ENCODE peak calls at places on chromosomes 1 and 21, in eight cellular contexts. One of them, this sample, is unnamed.

GRCh38 chr1:32900956-32901822 is at the start of gene TMEM54:
- DNase-seq in fibroblast of lung: peak
- DNase-seq in cardiac fibroblast: no peak
- DNase-seq in CD4-positive, alpha-beta T cell: no peak
- DNase-seq in left lung: peak
- DNase-seq in testis: peak
- DNase-seq in endothelial cell: no peak
- DNase-seq in heart right ventricle: peak
- DNase-seq in this sample: peak

GRCh38 chr1:185317886-185318310 is 855 bp upstream of the IVNS1ABP start:
- DNase-seq in heart right ventricle: peak
- DNase-seq in CD4-positive, alpha-beta T cell: peak
- DNase-seq in endothelial cell: no peak
- DNase-seq in cardiac fibroblast: peak
- DNase-seq in left lung: no peak
- DNase-seq in testis: peak
- DNase-seq in fibroblast of lung: peak
- DNase-seq in this sample: no peak

GRCh38 chr1:169031566-169032224 is 74.8 kb upstream of the ATP1B1 start:
- DNase-seq in left lung: no peak
- DNase-seq in heart right ventricle: no peak
- DNase-seq in CD4-positive, alpha-beta T cell: no peak
- DNase-seq in endothelial cell: no peak
- DNase-seq in cardiac fibroblast: no peak
- DNase-seq in testis: no peak
- DNase-seq in fibroblast of lung: peak
- DNase-seq in this sample: no peak

GRCh38 chr1:163171826-163172225 is 30.9 kb downstream of the RGS5 start:
- DNase-seq in testis: no peak
- DNase-seq in heart right ventricle: no peak
- DNase-seq in endothelial cell: no peak
- DNase-seq in cardiac fibroblast: peak
- DNase-seq in fibroblast of lung: peak
- DNase-seq in CD4-positive, alpha-beta T cell: no peak
- DNase-seq in left lung: no peak
- DNase-seq in this sample: no peak

GRCh38 chr1:226632922-226633351 is 84.4 kb downstream of the STUM start:
- DNase-seq in testis: peak
- DNase-seq in CD4-positive, alpha-beta T cell: no peak
- DNase-seq in endothelial cell: no peak
- DNase-seq in heart right ventricle: no peak
- DNase-seq in left lung: peak
- DNase-seq in cardiac fibroblast: no peak
- DNase-seq in fibroblast of lung: no peak
- DNase-seq in this sample: peak

GRCh38 chr1:174428033-174428432 is 19.7 kb upstream of the GPR52 start:
- DNase-seq in testis: no peak
- DNase-seq in left lung: no peak
- DNase-seq in CD4-positive, alpha-beta T cell: no peak
- DNase-seq in endothelial cell: no peak
- DNase-seq in cardiac fibroblast: peak
- DNase-seq in heart right ventricle: no peak
- DNase-seq in fibroblast of lung: no peak
- DNase-seq in this sample: no peak

GRCh38 chr1:97270508-97271307 is 549.1 kb downstream of the PTBP2 start:
- DNase-seq in fibroblast of lung: peak
- DNase-seq in CD4-positive, alpha-beta T cell: no peak
- DNase-seq in testis: peak
- DNase-seq in endothelial cell: peak
- DNase-seq in left lung: no peak
- DNase-seq in heart right ventricle: no peak
- DNase-seq in cardiac fibroblast: peak
- DNase-seq in this sample: no peak

GRCh38 chr1:2611034-2611501 is 21.7 kb downstream of the MMEL1 start:
- DNase-seq in left lung: peak
- DNase-seq in fibroblast of lung: peak
- DNase-seq in endothelial cell: peak
- DNase-seq in heart right ventricle: peak
- DNase-seq in CD4-positive, alpha-beta T cell: no peak
- DNase-seq in cardiac fibroblast: no peak
- DNase-seq in testis: peak
- DNase-seq in this sample: peak

GRCh38 chr1:202968895-202969295 is 1.8 kb upstream of the CYB5R1 start:
- DNase-seq in left lung: no peak
- DNase-seq in endothelial cell: peak
- DNase-seq in testis: peak
- DNase-seq in heart right ventricle: no peak
- DNase-seq in cardiac fibroblast: peak
- DNase-seq in CD4-positive, alpha-beta T cell: peak
- DNase-seq in fibroblast of lung: peak
- DNase-seq in this sample: no peak

GRCh38 chr1:1431845-1432565 is 3.5 kb upstream of the VWA1 start:
- DNase-seq in left lung: peak
- DNase-seq in endothelial cell: no peak
- DNase-seq in CD4-positive, alpha-beta T cell: no peak
- DNase-seq in testis: no peak
- DNase-seq in cardiac fibroblast: peak
- DNase-seq in heart right ventricle: peak
- DNase-seq in fibroblast of lung: no peak
- DNase-seq in this sample: peak

GRCh38 chr21:46112731-46113215 is 14.9 kb downstream of the COL6A2 start:
- DNase-seq in endothelial cell: no peak
- DNase-seq in fibroblast of lung: no peak
- DNase-seq in left lung: peak
- DNase-seq in heart right ventricle: no peak
- DNase-seq in CD4-positive, alpha-beta T cell: no peak
- DNase-seq in testis: peak
- DNase-seq in cardiac fibroblast: no peak
- DNase-seq in this sample: peak

GRCh38 chr21:38505654-38506523 is 7.6 kb upstream of the ERG start:
- DNase-seq in left lung: no peak
- DNase-seq in cardiac fibroblast: peak
- DNase-seq in CD4-positive, alpha-beta T cell: no peak
- DNase-seq in fibroblast of lung: peak
- DNase-seq in heart right ventricle: no peak
- DNase-seq in testis: peak
- DNase-seq in endothelial cell: peak
- DNase-seq in this sample: no peak

GRCh38 chr21:44618504-44618903 is 6.6 kb downstream of the KRTAP10-8 start:
- DNase-seq in CD4-positive, alpha-beta T cell: no peak
- DNase-seq in testis: no peak
- DNase-seq in left lung: no peak
- DNase-seq in heart right ventricle: no peak
- DNase-seq in cardiac fibroblast: peak
- DNase-seq in fibroblast of lung: peak
- DNase-seq in endothelial cell: no peak
- DNase-seq in this sample: no peak

GRCh38 chr1:241603626-241604337 is 36.4 kb downstream of the CHML start:
- DNase-seq in heart right ventricle: no peak
- DNase-seq in testis: peak
- DNase-seq in CD4-positive, alpha-beta T cell: no peak
- DNase-seq in cardiac fibroblast: peak
- DNase-seq in endothelial cell: no peak
- DNase-seq in fibroblast of lung: peak
- DNase-seq in left lung: no peak
- DNase-seq in this sample: no peak

GRCh38 chr1:41003640-41004220 is 17.8 kb downstream of the SLFNL1 start:
- DNase-seq in CD4-positive, alpha-beta T cell: peak
- DNase-seq in left lung: peak
- DNase-seq in testis: peak
- DNase-seq in fibroblast of lung: peak
- DNase-seq in heart right ventricle: peak
- DNase-seq in endothelial cell: no peak
- DNase-seq in cardiac fibroblast: peak
- DNase-seq in this sample: no peak

GRCh38 chr1:22747021-22747734 is 36.5 kb downstream of the EPHB2 start:
- DNase-seq in left lung: no peak
- DNase-seq in fibroblast of lung: peak
- DNase-seq in CD4-positive, alpha-beta T cell: no peak
- DNase-seq in heart right ventricle: no peak
- DNase-seq in cardiac fibroblast: peak
- DNase-seq in testis: no peak
- DNase-seq in endothelial cell: no peak
- DNase-seq in this sample: no peak
- TF ChIP-seq CTCF in left lung: no peak
- TF ChIP-seq CTCF in fibroblast of lung: no peak
- TF ChIP-seq CTCF in CD4-positive, alpha-beta T cell: no peak
- TF ChIP-seq CTCF in heart right ventricle: no peak
- TF ChIP-seq CTCF in cardiac fibroblast: no peak
- TF ChIP-seq CTCF in testis: no peak
- TF ChIP-seq CTCF in endothelial cell: no peak
- TF ChIP-seq CTCF in this sample: peak

DNA sequence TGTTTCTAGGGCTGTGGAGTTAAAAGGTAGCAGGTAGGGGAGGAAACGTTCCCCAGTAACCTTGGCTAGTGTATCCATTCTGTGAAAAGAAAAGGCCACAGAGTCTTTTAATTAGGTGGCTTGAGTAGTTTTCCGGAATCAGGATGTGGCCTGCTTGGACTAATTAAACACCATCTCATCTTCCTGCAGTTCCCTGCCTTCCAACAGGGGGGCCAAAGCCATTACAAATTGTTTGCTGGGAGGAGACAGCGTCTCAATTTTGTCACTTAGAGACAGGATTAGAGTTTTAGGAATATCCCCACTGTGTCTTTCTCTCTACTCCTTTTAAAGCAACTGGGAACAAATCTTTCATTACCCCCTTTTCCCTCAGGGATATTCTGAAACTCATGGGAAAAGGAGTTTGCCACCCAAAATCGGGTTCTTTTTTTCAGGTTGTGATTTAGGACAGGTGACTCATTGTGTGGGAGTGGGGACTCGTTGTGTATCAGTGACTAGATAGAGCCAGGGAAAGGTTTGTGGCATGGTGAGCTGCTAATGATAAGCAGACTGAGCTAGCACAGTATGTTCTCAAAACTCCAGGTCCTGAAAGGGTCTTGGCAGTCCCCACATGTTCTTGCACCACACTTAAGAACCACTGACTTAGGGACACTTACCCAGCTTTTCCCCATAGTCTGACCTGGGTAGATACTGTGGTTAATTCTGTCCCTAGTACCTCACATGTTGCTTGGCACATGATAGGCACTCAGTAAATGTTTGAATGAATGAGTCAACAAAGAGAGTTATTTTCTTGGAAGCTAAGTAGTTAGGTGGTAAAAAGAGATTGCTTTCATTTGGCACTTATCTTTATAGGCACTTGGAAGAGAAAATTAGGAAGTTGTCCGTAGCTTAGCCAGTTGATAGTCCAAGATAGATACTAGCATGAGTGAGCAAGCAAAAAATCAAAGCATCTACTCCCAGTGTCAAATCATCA is 22.5 kb downstream of the INTS3 start:
- DNase-seq in endothelial cell: peak
- DNase-seq in left lung: no peak
- DNase-seq in CD4-positive, alpha-beta T cell: no peak
- DNase-seq in heart right ventricle: no peak
- DNase-seq in fibroblast of lung: no peak
- DNase-seq in cardiac fibroblast: no peak
- DNase-seq in testis: peak
- DNase-seq in this sample: no peak
- TF ChIP-seq CTCF in endothelial cell: no peak
- TF ChIP-seq CTCF in left lung: no peak
- TF ChIP-seq CTCF in CD4-positive, alpha-beta T cell: no peak
- TF ChIP-seq CTCF in heart right ventricle: no peak
- TF ChIP-seq CTCF in fibroblast of lung: no peak
- TF ChIP-seq CTCF in cardiac fibroblast: peak
- TF ChIP-seq CTCF in testis: no peak
- TF ChIP-seq CTCF in this sample: no peak

DNA sequence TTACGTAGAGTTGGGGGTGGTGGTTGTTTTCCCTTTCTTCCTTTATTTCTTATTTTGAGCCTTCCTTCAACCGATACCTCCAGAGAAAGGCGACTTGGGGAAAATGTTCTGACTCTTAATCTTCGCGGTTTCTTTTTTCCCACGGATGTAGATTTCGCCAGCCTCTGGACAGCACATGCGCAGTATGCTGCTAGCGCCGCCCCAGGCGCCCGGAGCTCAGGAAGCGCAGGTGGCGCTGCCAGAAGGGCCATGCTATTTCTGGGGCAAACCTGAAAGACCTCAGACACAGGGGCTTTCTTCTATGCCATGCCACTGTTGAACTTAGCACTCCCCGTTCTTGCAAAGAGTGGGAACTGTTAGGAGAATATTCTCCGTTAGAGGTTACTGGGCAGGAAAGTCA is 392.1 kb downstream of the KIF26B start:
- DNase-seq in fibroblast of lung: no peak
- DNase-seq in endothelial cell: no peak
- DNase-seq in left lung: no peak
- DNase-seq in testis: peak
- DNase-seq in heart right ventricle: no peak
- DNase-seq in cardiac fibroblast: no peak
- DNase-seq in CD4-positive, alpha-beta T cell: no peak
- DNase-seq in this sample: no peak
- TF ChIP-seq CTCF in fibroblast of lung: no peak
- TF ChIP-seq CTCF in endothelial cell: no peak
- TF ChIP-seq CTCF in left lung: no peak
- TF ChIP-seq CTCF in testis: no peak
- TF ChIP-seq CTCF in heart right ventricle: no peak
- TF ChIP-seq CTCF in cardiac fibroblast: no peak
- TF ChIP-seq CTCF in CD4-positive, alpha-beta T cell: no peak
- TF ChIP-seq CTCF in this sample: no peak

GRCh38 chr1:114298059-114298458 is 144.4 kb upstream of the SYT6 start:
- DNase-seq in fibroblast of lung: no peak
- DNase-seq in cardiac fibroblast: no peak
- DNase-seq in heart right ventricle: no peak
- DNase-seq in endothelial cell: no peak
- DNase-seq in CD4-positive, alpha-beta T cell: no peak
- DNase-seq in left lung: no peak
- DNase-seq in testis: no peak
- DNase-seq in this sample: no peak

GRCh38 chr1:114295321-114295720 is 141.7 kb upstream of the SYT6 start:
- DNase-seq in left lung: no peak
- DNase-seq in endothelial cell: no peak
- DNase-seq in testis: no peak
- DNase-seq in cardiac fibroblast: no peak
- DNase-seq in CD4-positive, alpha-beta T cell: no peak
- DNase-seq in fibroblast of lung: no peak
- DNase-seq in heart right ventricle: no peak
- DNase-seq in this sample: no peak

GRCh38 chr1:114296413-114296812 is 142.7 kb upstream of the SYT6 start:
- DNase-seq in cardiac fibroblast: no peak
- DNase-seq in endothelial cell: no peak
- DNase-seq in CD4-positive, alpha-beta T cell: no peak
- DNase-seq in fibroblast of lung: no peak
- DNase-seq in heart right ventricle: no peak
- DNase-seq in left lung: no peak
- DNase-seq in testis: no peak
- DNase-seq in this sample: no peak

DNA sequence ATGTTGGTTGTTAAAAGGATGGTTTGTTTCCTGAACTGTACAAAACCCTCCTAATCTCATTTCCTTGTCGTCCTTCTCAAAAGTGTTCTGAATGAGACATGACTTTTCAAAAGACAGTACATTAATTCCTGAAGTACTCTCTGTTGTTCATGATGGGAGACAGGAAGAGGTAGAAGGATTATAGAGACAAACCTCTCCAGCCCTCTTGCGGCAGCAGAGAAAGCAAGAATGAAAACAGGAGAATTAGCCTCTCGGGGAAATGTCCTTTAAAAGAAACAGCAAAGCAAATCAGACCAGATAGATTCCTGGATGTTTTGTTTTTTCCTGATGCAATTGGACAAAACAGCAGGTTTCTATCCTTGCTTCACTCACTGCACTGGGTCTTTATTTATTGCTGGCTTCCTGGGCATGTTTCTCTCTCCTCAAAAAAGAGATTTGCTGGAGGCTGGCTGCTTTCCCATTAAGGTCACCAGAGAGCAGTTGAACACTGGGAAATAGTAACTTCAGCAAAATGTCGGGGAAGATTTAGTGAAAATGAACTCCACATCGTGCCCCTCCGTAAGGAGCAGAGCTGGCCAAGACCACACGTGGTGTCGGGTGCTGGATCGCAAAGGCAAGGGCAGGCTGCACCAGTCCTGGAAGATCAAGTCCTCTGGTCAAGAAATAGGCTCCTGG is 145.8 kb upstream of the SYT6 start:
- DNase-seq in testis: no peak
- DNase-seq in heart right ventricle: no peak
- DNase-seq in CD4-positive, alpha-beta T cell: no peak
- DNase-seq in left lung: no peak
- DNase-seq in fibroblast of lung: no peak
- DNase-seq in cardiac fibroblast: no peak
- DNase-seq in endothelial cell: no peak
- DNase-seq in this sample: no peak
- TF ChIP-seq CTCF in testis: no peak
- TF ChIP-seq CTCF in heart right ventricle: peak
- TF ChIP-seq CTCF in CD4-positive, alpha-beta T cell: no peak
- TF ChIP-seq CTCF in left lung: peak
- TF ChIP-seq CTCF in fibroblast of lung: peak
- TF ChIP-seq CTCF in cardiac fibroblast: peak
- TF ChIP-seq CTCF in endothelial cell: no peak
- TF ChIP-seq CTCF in this sample: no peak